ENCODE peak calls at places on chromosomes 7 and 10, in eight cellular contexts. U is HTR-8/SVneo; X is NCI-H82; P is T1000; M is osteocyte; I is EL; C is left ventricle myocardium superior; R is stimulated activated naive B cell treated with anti-CD40 and anti-IgM and Interleukin-4, amounts not matched to agents 10 μg/mL and 1 μg/mL and 100 μg/mL, for 72 hours. A is an unnamed sample.

GRCh38 chr7:24857623-24858022 is 100.4 kb upstream of the GSDME start:
- DNase-seq in U (no peak), I (no peak), X (no peak), C (no peak), P (no peak), M (no peak), R (no peak), A (no peak)

GRCh38 chr7:30062587-30062986 is 34.4 kb downstream of the PLEKHA8 start:
- DNase-seq in R (no peak), M (no peak), I (peak), X (peak), U (peak), P (no peak), C (no peak), A (no peak)

GRCh38 chr7:4154882-4155281 is 527.2 kb upstream of the FOXK1 start:
- DNase-seq in C (no peak), X (no peak), I (no peak), P (no peak), R (no peak), M (no peak), U (no peak), A (no peak)

GRCh38 chr10:79299397-79300370 is 47.6 kb upstream of the PPIF start:
- DNase-seq in U (peak), C (peak), X (no peak), R (no peak), M (no peak), P (peak), I (peak), A (peak)

GRCh38 chr7:127437772-127438330 is 45.3 kb upstream of the ZNF800 start:
- DNase-seq in I (peak), U (peak), P (no peak), M (no peak), C (no peak), X (no peak), R (no peak), A (peak)

GRCh38 chr10:89540550-89540949 is 5.2 kb upstream of the SLC16A12 start:
- DNase-seq in X (no peak), P (no peak), M (no peak), R (no peak), U (peak), I (peak), C (no peak), A (peak)

GRCh38 chr10:103069453-103070331 is 123.4 kb downstream of the NT5C2 start:
- DNase-seq in X (peak), C (peak), I (peak), U (peak), P (no peak), R (peak), M (no peak), A (peak)

GRCh38 chr10:70910486-70911350 is 22.4 kb upstream of the PCBD1 start:
- DNase-seq in P (no peak), R (no peak), C (peak), X (no peak), U (no peak), M (no peak), I (no peak), A (no peak)

GRCh38 chr7:28732037-28732869 is 225.9 kb downstream of the TRIL start:
- DNase-seq in P (no peak), X (no peak), R (no peak), C (no peak), M (peak), I (peak), U (no peak), A (no peak)

GRCh38 chr7:46352335-46352954 is 431.4 kb upstream of the IGFBP3 start:
- DNase-seq in M (no peak), P (peak), R (no peak), C (no peak), U (peak), X (peak), I (peak), A (peak)

GRCh38 chr7:22801907-22802306 is 20.7 kb downstream of the TOMM7 start:
- DNase-seq in U (no peak), P (no peak), R (no peak), I (no peak), X (peak), M (no peak), C (no peak), A (no peak)

GRCh38 chr10:122089343-122090015 is 100.5 kb downstream of the TACC2 start:
- DNase-seq in C (no peak), X (no peak), I (no peak), M (no peak), R (no peak), P (no peak), U (no peak), A (no peak)

GRCh38 chr7:104126411-104126841 is 81.4 kb downstream of the ORC5 start:
- DNase-seq in C (no peak), P (no peak), X (peak), R (no peak), I (no peak), M (no peak), U (no peak), A (no peak)

A was measured in H54.